ENCODE peak calls at places on chromosomes 6 and 20, in four cellular contexts. T, W, N and Q are unnamed samples.

GRCh38 chr20:41080866-41081265 is 52.2 kb downstream of the TOP1 start:
- DNase-seq in T (no peak), W (no peak), N (no peak), Q (no peak)

GRCh38 chr20:49877254-49877990 is 37.9 kb downstream of the SPATA2 start:
- DNase-seq in W (no peak), T (no peak), N (no peak), Q (peak; percentile 81)

GRCh38 chr20:15364781-15365180 is 1027.4 kb upstream of the FLRT3 start:
- DNase-seq in W (no peak), N (no peak), T (no peak), Q (no peak)

GRCh38 chr20:7770578-7770977 is 169.7 kb downstream of the HAO1 start:
- DNase-seq in W (peak; percentile 96), T (no peak), N (no peak), Q (no peak)

GRCh38 chr20:34639755-34640222 is 37.1 kb downstream of the PIGU start:
- DNase-seq in W (no peak), N (no peak), T (no peak), Q (no peak)

GRCh38 chr20:39019805-39020325 is 57.7 kb downstream of the DHX35 start:
- DNase-seq in N (no peak), W (peak; percentile 69), T (no peak), Q (no peak)

GRCh38 chr20:35497780-35498189 is 31.7 kb downstream of the C20orf173 start:
- DNase-seq in N (no peak), T (no peak), W (no peak), Q (no peak)

GRCh38 chr6:46555129-46555528 is 63.9 kb upstream of the RCAN2 start:
- DNase-seq in N (peak; percentile 28), W (no peak), T (no peak), Q (no peak)

GRCh38 chr6:143232849-143233248 is 172.2 kb downstream of the AIG1 start:
- DNase-seq in W (no peak), N (peak; percentile 68), T (peak; percentile 40), Q (peak; percentile 30)

GRCh38 chr20:46128310-46129151 is 10.4 kb downstream of the CD40 start:
- DNase-seq in W (no peak), T (no peak), N (peak; percentile 70), Q (no peak)

GRCh38 chr6:150886155-150886554 is 20.7 kb downstream of the MTHFD1L start:
- DNase-seq in T (no peak), W (no peak), N (no peak), Q (no peak)

GRCh38 chr6:160634706-160635105 is 29.4 kb downstream of the LPA start:
- DNase-seq in T (no peak), N (no peak), W (no peak), Q (no peak)

GRCh38 chr6:44646355-44646754 is 258.8 kb downstream of the CDC5L start:
- DNase-seq in N (no peak), T (no peak), W (no peak), Q (no peak)

GRCh38 chr6:161596807-161597505 is 323.1 kb upstream of the AGPAT4 start:
- DNase-seq in N (no peak), W (peak; percentile 19), T (no peak), Q (no peak)

GRCh38 chr6:12289655-12290489 is at the start of gene EDN1:
- DNase-seq in N (peak; percentile 94), T (peak; percentile 80), W (peak; percentile 75), Q (peak; percentile 98)

GRCh38 chr6:3587660-3588059 is 130.8 kb upstream of the SLC22A23 start:
- DNase-seq in N (no peak), T (no peak), W (no peak), Q (no peak)

GRCh38 chr6:159952289-159953005 is 16.4 kb upstream of the IGF2R start:
- DNase-seq in W (no peak), T (peak; percentile 68), N (no peak), Q (no peak)

GRCh38 chr6:82362868-82363267 is 749 bp upstream of the TPBG start:
- DNase-seq in W (no peak), N (peak; percentile 47), T (no peak), Q (peak; percentile 77)

GRCh38 chr6:117270960-117271507 is 5.7 kb downstream of the VGLL2 start:
- DNase-seq in W (no peak), N (no peak), T (no peak), Q (no peak)

GRCh38 chr6:121917834-121918559 is 481.5 kb upstream of the HSF2 start:
- DNase-seq in W (no peak), T (no peak), N (no peak), Q (no peak)

GRCh38 chr20:59435496-59435895 is 135.1 kb downstream of the EDN3 start:
- DNase-seq in N (no peak), T (no peak), W (no peak), Q (no peak)

GRCh38 chr20:33994624-33994913 is 858 bp downstream of the RALY start:
- DNase-seq in N (no peak), T (no peak), W (no peak), Q (no peak)

GRCh38 chr6:166572370-166573261 is 13.9 kb downstream of the RAMACL start:
- DNase-seq in N (peak; percentile 78), T (peak; percentile 75), W (no peak), Q (peak; percentile 87)

GRCh38 chr6:42260424-42260888 is 42.8 kb upstream of the MRPS10 start:
- DNase-seq in N (peak; percentile 54), T (no peak), W (no peak), Q (no peak)

GRCh38 chr20:29873946-29874345 is 1383.5 kb upstream of the DEFB115 start:
- DNase-seq in W (peak; percentile 33), N (peak; percentile 70), T (no peak), Q (peak; percentile 62)

GRCh38 chr6:149075616-149076354 is 241.7 kb upstream of the TAB2 start:
- DNase-seq in W (no peak), N (no peak), T (no peak), Q (no peak)

GRCh38 chr6:42228305-42228704 is 10.6 kb upstream of the MRPS10 start:
- DNase-seq in N (no peak), T (no peak), W (no peak), Q (no peak)

GRCh38 chr6:29227235-29227634 is 56.5 kb downstream of the OR2J2 start:
- DNase-seq in N (peak; percentile 45), W (no peak), T (no peak), Q (no peak)

GRCh38 chr20:55540013-55540412 is 465.3 kb downstream of the CBLN4 start:
- DNase-seq in T (no peak), W (no peak), N (no peak), Q (no peak)

GRCh38 chr6:150252714-150253444 is 110.0 kb downstream of the PPP1R14C start:
- DNase-seq in N (no peak), T (no peak), W (no peak), Q (no peak)

GRCh38 chr6:129665555-129665954 is 44.4 kb downstream of the ARHGAP18 start:
- DNase-seq in T (no peak), W (no peak), N (no peak), Q (no peak)

GRCh38 chr6:18551228-18551627 is 164.1 kb downstream of the RNF144B start:
- DNase-seq in T (no peak), W (no peak), N (no peak), Q (peak; percentile 28)

GRCh38 chr20:35465976-35466375 is 10.6 kb downstream of the CEP250 start:
- DNase-seq in W (no peak), T (no peak), N (no peak), Q (no peak)

GRCh38 chr6:40732878-40733277 is 145.7 kb upstream of the LRFN2 start:
- DNase-seq in N (no peak), W (no peak), T (no peak), Q (no peak)

GRCh38 chr20:53656653-53657288 is 63.1 kb upstream of the ZNF217 start:
- DNase-seq in W (no peak), T (no peak), N (no peak), Q (no peak)
- H3K4me1 ChIP-seq in W (peaks cover 45% of the 10 kb centered on the region), T (peaks cover 9% of the 10 kb centered on the region), N (peaks cover 51% of the 10 kb centered on the region), Q (peaks cover 22% of the 10 kb centered on the region)

GRCh38 chr6:1618305-1619105 is 8.8 kb downstream of the FOXC1 start:
- DNase-seq in W (no peak), T (no peak), N (peak; percentile 39), Q (no peak)

GRCh38 chr6:1617466-1618304 is 8.0 kb downstream of the FOXC1 start:
- DNase-seq in N (peak; percentile 66), T (no peak), W (no peak), Q (no peak)

GRCh38 chr6:1619666-1620503 is 10.2 kb downstream of the FOXC1 start:
- DNase-seq in N (peak; percentile 75), T (no peak), W (no peak), Q (no peak)

GRCh38 chr6:1620504-1621327 is 11.0 kb downstream of the FOXC1 start:
- DNase-seq in T (no peak), N (peak; percentile 38), W (no peak), Q (no peak)

DNA sequence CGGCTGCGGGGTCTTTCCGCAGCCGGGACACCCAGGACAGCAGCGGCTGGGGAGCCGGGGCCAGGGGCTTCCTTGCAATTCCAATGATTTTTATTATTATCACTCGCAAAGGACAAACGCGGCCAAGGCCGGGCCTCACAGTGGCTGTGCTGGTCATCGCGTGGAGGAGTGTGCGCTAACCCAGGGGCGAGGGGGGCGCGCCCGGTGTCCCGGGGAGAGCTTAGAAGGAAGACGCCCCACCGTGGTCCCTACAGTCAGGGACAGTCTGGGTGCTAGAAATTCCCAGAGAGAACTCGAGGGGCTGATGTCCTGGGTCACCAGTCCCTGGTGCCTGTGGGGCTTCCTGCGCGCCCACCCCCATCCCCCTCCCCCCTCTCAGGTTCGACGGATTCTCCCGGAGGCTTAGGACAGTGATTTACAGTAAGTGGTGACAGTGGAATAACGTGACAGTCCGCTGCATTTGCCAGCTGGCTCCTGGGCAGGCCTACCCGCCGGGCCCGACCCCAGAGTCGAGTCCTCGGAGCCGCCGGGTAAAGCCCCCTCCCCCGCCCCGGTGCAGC is 9.5 kb downstream of the FOXC1 start:
- DNase-seq in N (no peak), T (no peak), W (no peak), Q (no peak)
- H3K27ac ChIP-seq in N (no peak overlapping the region), T (no peak overlapping the region), W (no peak overlapping the region), Q (no peak overlapping the region)

DNA sequence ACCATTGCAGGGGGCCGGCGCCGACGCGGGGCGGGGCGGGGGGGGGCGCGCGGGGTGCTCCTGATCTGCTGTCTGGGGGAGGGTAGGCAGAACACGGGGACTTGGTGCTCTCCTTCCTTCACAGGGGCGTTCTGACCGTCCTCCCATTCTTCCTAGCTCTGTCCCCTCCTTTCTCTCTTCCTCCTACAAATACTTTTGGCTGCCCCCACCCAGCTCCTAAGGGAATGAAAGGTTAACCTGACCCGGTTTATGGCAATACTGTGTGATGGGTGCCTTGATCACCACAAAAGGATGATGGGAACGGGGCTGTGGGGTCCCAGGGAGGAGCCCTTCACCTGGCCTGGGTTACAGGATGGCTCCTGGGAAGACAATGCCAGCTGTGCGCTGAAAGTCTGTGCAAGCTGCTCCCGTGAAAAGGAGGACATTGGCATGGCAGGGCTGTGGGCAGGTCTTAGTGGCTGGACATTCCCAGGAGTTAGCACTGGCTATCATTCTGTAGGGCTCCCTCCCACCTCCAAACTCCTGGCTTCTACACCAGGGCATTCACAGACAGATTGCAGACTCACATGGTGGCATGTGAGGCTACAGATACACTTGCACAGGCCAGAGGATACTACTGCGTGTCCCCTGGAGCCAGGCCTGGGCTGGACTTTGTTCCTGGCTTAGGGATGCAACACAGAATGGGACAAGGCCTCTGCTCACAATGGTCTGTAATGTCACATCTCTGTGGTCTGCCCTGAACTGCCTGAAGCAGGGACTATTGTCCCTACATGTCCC is 1.9 kb upstream of the TPD52L2 start:
- DNase-seq in T (no peak), W (no peak), N (no peak), Q (no peak)
- H3K4me1 ChIP-seq in T (no peaks in the 10 kb centered on the region), W (peaks cover 8% of the 10 kb centered on the region), N (peaks cover 38% of the 10 kb centered on the region), Q (peaks cover 14% of the 10 kb centered on the region)

DNA sequence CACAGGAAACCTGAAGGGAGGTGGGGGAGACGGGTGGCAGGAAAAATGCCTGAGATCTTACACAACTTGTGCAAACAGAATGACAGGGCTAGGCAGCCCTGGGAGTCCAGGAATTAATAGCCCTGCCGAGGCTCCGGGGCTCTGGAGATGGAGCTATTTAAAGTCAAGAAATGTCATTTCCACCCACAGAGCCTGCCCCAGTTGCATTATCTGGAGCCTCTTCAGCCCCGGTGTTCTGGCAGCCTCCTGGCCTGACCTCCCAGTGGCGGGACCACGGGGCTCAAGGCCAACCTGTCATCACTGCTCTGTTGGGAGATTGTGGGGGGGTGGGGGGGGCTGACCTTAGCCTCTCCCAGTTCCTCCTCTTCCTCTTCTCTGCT is 28.5 kb upstream of the SCUBE3 start:
- DNase-seq in N (no peak), T (peak; percentile 53), W (no peak), Q (peak; percentile 78)
- H3K27ac ChIP-seq in N (no peak overlapping the region), T (no peak overlapping the region), W (no peak overlapping the region), Q (peak overlapping the region; percentile 54)